ENCODE peak calls at places on chromosomes 1 and 21, in eight cellular contexts. W is endothelial cell; M is Karpas-422; O is left cardiac atrium; U is stimulated activated CD4-positive, alpha-beta T cell treated with anti-CD3 and anti-CD28 coated beads, Interleukin-1b, Interleukin-23, amount 100 ng/mL, for 4 hours; B is DMS153; X is lower lobe of right lung; J is posterior vena cava. Q is an unnamed sample.
A peak's percentile ranks its signal among the peaks of the same experiment; 100 is the strongest.

GRCh38 chr1:54331091-54331772 is 75.0 kb downstream of the SSBP3 start:
- DNase-seq in W (no peak), M (peak; percentile 54), O (no peak), U (no peak), B (no peak), X (no peak), J (no peak), Q (no peak)

GRCh38 chr1:164602142-164602429 is 43.1 kb downstream of the PBX1 start:
- DNase-seq in W (no peak), M (no peak), O (no peak), U (no peak), B (peak; percentile 96), X (peak; percentile 65), J (no peak), Q (no peak)

GRCh38 chr1:23848673-23849616 is 19.1 kb downstream of the FUCA1 start:
- DNase-seq in W (no peak), M (no peak), O (no peak), U (no peak), B (no peak), X (no peak), J (no peak), Q (no peak)

GRCh38 chr1:94119306-94119705 is 1.6 kb downstream of the ABCA4 start:
- DNase-seq in W (no peak), M (no peak), O (no peak), U (no peak), B (no peak), X (no peak), J (no peak), Q (no peak)

GRCh38 chr1:87852410-87853202 is 523.9 kb downstream of the LMO4 start:
- DNase-seq in W (no peak), M (no peak), O (no peak), U (no peak), B (no peak), X (no peak), J (no peak), Q (no peak)

GRCh38 chr1:41666991-41667631 is 182.6 kb upstream of the EDN2 start:
- DNase-seq in W (no peak), M (no peak), O (peak; percentile 15), U (peak; percentile 59), B (no peak), X (no peak), J (no peak), Q (peak; percentile 54)

GRCh38 chr21:25964009-25964408 is 206.6 kb downstream of the APP start:
- DNase-seq in W (no peak), M (no peak), O (no peak), U (no peak), B (no peak), X (no peak), J (no peak), Q (no peak)

GRCh38 chr1:186781731-186782130 is 47.0 kb upstream of the PLA2G4A start:
- DNase-seq in W (no peak), M (no peak), O (peak; percentile 22), U (no peak), B (no peak), X (no peak), J (no peak), Q (no peak)

GRCh38 chr21:17538576-17538975 is 25.7 kb downstream of the CXADR start:
- DNase-seq in W (no peak), M (no peak), O (no peak), U (no peak), B (no peak), X (no peak), J (no peak), Q (no peak)

GRCh38 chr1:8061210-8061609 is 35.1 kb upstream of the ERRFI1 start:
- DNase-seq in W (no peak), M (no peak), O (peak; percentile 26), U (no peak), B (no peak), X (no peak), J (no peak), Q (peak; percentile 98)

GRCh38 chr1:40519517-40519916 is 10.9 kb downstream of the EXO5 start:
- DNase-seq in W (no peak), M (no peak), O (no peak), U (no peak), B (no peak), X (no peak), J (no peak), Q (no peak)

GRCh38 chr1:17306921-17307320 is 1.1 kb upstream of the PADI4 start:
- DNase-seq in W (no peak), M (no peak), O (no peak), U (no peak), B (no peak), X (no peak), J (no peak), Q (no peak)

GRCh38 chr1:100277866-100278265 is 11.8 kb downstream of the RTCA start:
- DNase-seq in W (no peak), M (peak; percentile 63), O (no peak), U (peak; percentile 15), B (no peak), X (no peak), J (no peak), Q (no peak)

GRCh38 chr1:176391621-176392020 is 71.4 kb upstream of the PAPPA2 start:
- DNase-seq in W (no peak), M (no peak), O (no peak), U (no peak), B (no peak), X (no peak), J (no peak), Q (no peak)

GRCh38 chr21:42997053-42997452 is 22.7 kb downstream of the PKNOX1 start:
- DNase-seq in W (no peak), M (peak; percentile 7), O (peak; percentile 75), U (no peak), B (no peak), X (no peak), J (peak; percentile 86), Q (peak; percentile 99)

GRCh38 chr21:33901421-33902288 is 13.9 kb downstream of the ATP5PO start:
- DNase-seq in W (peak; percentile 62), M (peak; percentile 70), O (peak; percentile 41), U (no peak), B (no peak), X (no peak), J (no peak), Q (peak; percentile 90)

GRCh38 chr1:11697188-11697892 is 5.8 kb downstream of the DRAXIN start:
- DNase-seq in W (no peak), M (no peak), O (no peak), U (no peak), B (no peak), X (no peak), J (no peak), Q (no peak)

GRCh38 chr1:8680628-8681316 is 136.7 kb downstream of the RERE start:
- DNase-seq in W (no peak), M (no peak), O (no peak), U (no peak), B (no peak), X (no peak), J (no peak), Q (no peak)

GRCh38 chr1:100034465-100034864 is 64.7 kb downstream of the SLC35A3 start:
- DNase-seq in W (no peak), M (peak; percentile 80), O (no peak), U (no peak), B (no peak), X (no peak), J (no peak), Q (peak; percentile 69)

GRCh38 chr1:43582162-43582566 is 51.5 kb downstream of the PTPRF start:
- DNase-seq in W (no peak), M (no peak), O (peak; percentile 29), U (no peak), B (peak; percentile 98), X (no peak), J (no peak), Q (peak; percentile 95)

GRCh38 chr1:67532452-67533216 is 102.4 kb upstream of the SERBP1 start:
- DNase-seq in W (peak; percentile 49), M (peak; percentile 76), O (no peak), U (peak; percentile 1), B (peak; percentile 67), X (no peak), J (no peak), Q (peak; percentile 96)

GRCh38 chr1:40014253-40014706 is 26.2 kb upstream of the CAP1 start:
- DNase-seq in W (no peak), M (no peak), O (no peak), U (no peak), B (no peak), X (no peak), J (no peak), Q (no peak)

GRCh38 chr1:235913311-235913710 is 46.6 kb upstream of the LYST start:
- DNase-seq in W (no peak), M (no peak), O (no peak), U (no peak), B (no peak), X (no peak), J (no peak), Q (no peak)

GRCh38 chr1:119768778-119769177 is at the start of gene HMGCS2:
- DNase-seq in W (no peak), M (no peak), O (no peak), U (no peak), B (no peak), X (no peak), J (no peak), Q (no peak)

GRCh38 chr1:240192851-240193250 is 101.2 kb downstream of the FMN2 start:
- DNase-seq in W (no peak), M (no peak), O (no peak), U (no peak), B (no peak), X (no peak), J (no peak), Q (no peak)

GRCh38 chr1:11535761-11536572 is 57.0 kb downstream of the DISP3 start:
- DNase-seq in W (no peak), M (peak; percentile 49), O (no peak), U (no peak), B (no peak), X (no peak), J (peak; percentile 70), Q (no peak)

GRCh38 chr1:30342535-30343141 is 380.7 kb downstream of the MATN1 start:
- DNase-seq in W (no peak), M (no peak), O (no peak), U (no peak), B (no peak), X (no peak), J (no peak), Q (no peak)

GRCh38 chr1:205301220-205301821 is 20.2 kb downstream of the NUAK2 start:
- DNase-seq in W (peak; percentile 68), M (no peak), O (peak; percentile 51), U (no peak), B (peak; percentile 22), X (peak; percentile 91), J (no peak), Q (peak; percentile 97)

GRCh38 chr1:178037510-178038253 is 56.2 kb upstream of the RASAL2 start:
- DNase-seq in W (peak; percentile 69), M (no peak), O (peak; percentile 92), U (no peak), B (peak; percentile 45), X (peak; percentile 92), J (peak; percentile 96), Q (peak; percentile 83)

GRCh38 chr21:41506526-41507520 is 1.1 kb downstream of the TMPRSS2 start:
- DNase-seq in W (peak; percentile 47), M (no peak), O (no peak), U (no peak), B (no peak), X (peak; percentile 68), J (no peak), Q (no peak)

GRCh38 chr21:42349420-42350075 is 1.2 kb downstream of the TFF2 start:
- DNase-seq in W (no peak), M (no peak), O (no peak), U (no peak), B (no peak), X (no peak), J (peak; percentile 63), Q (no peak)